ENCODE peak calls at places on chromosomes 3 and 15, in four cellular contexts. I, Q, E and P are unnamed samples.

GRCh38 chr3:72271215-72271614 is 486.3 kb upstream of the PROK2 start:
- DNase-seq in Q (no peak), E (no peak), I (no peak), P (no peak)

GRCh38 chr3:101873619-101874018 is 24.3 kb downstream of the NFKBIZ start:
- DNase-seq in Q (no peak), E (no peak), I (no peak), P (no peak)

GRCh38 chr15:70761046-70761445 is 2.3 kb downstream of the UACA start:
- DNase-seq in E (no peak), Q (no peak), I (no peak), P (no peak)

GRCh38 chr15:77019476-77020331 is 24.8 kb downstream of the PSTPIP1 start:
- DNase-seq in E (no peak), Q (no peak), I (no peak), P (no peak)

GRCh38 chr3:159266779-159267178 is 464.9 kb downstream of the MFSD1 start:
- DNase-seq in I (no peak), Q (peak; percentile 20), E (no peak), P (peak; percentile 46)

GRCh38 chr3:156216216-156216615 is 95.8 kb downstream of the KCNAB1 start:
- DNase-seq in I (no peak), Q (no peak), E (no peak), P (no peak)

GRCh38 chr15:76776480-76776879 is 128.7 kb downstream of the SCAPER start:
- DNase-seq in E (no peak), Q (no peak), I (no peak), P (no peak)

GRCh38 chr3:175222356-175222755 is 363.2 kb downstream of the NAALADL2 start:
- DNase-seq in E (no peak), Q (no peak), I (no peak), P (no peak)

GRCh38 chr15:31309893-31310606 is 16.6 kb upstream of the KLF13 start:
- DNase-seq in E (no peak), Q (no peak), I (no peak), P (no peak)

GRCh38 chr3:142993958-142994442 is 7.4 kb upstream of the U2SURP start:
- DNase-seq in I (peak; percentile 73), Q (peak; percentile 84), E (peak; percentile 68), P (peak; percentile 70)

GRCh38 chr3:62686916-62687315 is 188.3 kb downstream of the CADPS start:
- DNase-seq in Q (no peak), E (no peak), I (no peak), P (no peak)

GRCh38 chr3:63990733-63991132 is 32.6 kb downstream of the PSMD6 start:
- DNase-seq in Q (no peak), I (no peak), E (no peak), P (no peak)

GRCh38 chr3:127049390-127049789 is 66.5 kb downstream of the PLXNA1 start:
- DNase-seq in Q (no peak), E (no peak), I (no peak), P (no peak)

GRCh38 chr15:69434236-69434635 is 18.4 kb upstream of the RPLP1 start:
- DNase-seq in I (no peak), E (no peak), Q (no peak), P (no peak)

GRCh38 chr15:38411902-38412301 is 42.0 kb upstream of the FAM98B start:
- DNase-seq in Q (no peak), E (no peak), I (no peak), P (no peak)

GRCh38 chr15:41258706-41259471 is 27.8 kb downstream of the CHP1 start:
- DNase-seq in I (no peak), Q (peak; percentile 47), E (peak; percentile 26), P (no peak)

GRCh38 chr3:8983026-8983425 is 19.8 kb upstream of the RAD18 start:
- DNase-seq in E (no peak), I (no peak), Q (no peak), P (no peak)

GRCh38 chr15:79972861-79973260 is 1.9 kb upstream of the BCL2A1 start:
- DNase-seq in I (no peak), E (no peak), Q (no peak), P (no peak)

GRCh38 chr15:101167791-101168462 is 83.9 kb downstream of the CHSY1 start:
- DNase-seq in I (peak; percentile 64), E (peak; percentile 88), Q (no peak), P (no peak)

GRCh38 chr3:72334681-72335457 is 513.4 kb downstream of the SHQ1 start:
- DNase-seq in I (no peak), Q (no peak), E (no peak), P (no peak)

GRCh38 chr3:64917914-64918313 is 230.1 kb upstream of the ADAMTS9 start:
- DNase-seq in E (no peak), I (no peak), Q (no peak), P (no peak)

GRCh38 chr3:81459733-81460132 is 301.7 kb downstream of the GBE1 start:
- DNase-seq in Q (no peak), I (no peak), E (no peak), P (no peak)

GRCh38 chr15:63251701-63252100 is 25.7 kb upstream of the APH1B start:
- DNase-seq in E (no peak), I (no peak), Q (no peak), P (no peak)

GRCh38 chr15:68552344-68552743 is 26.4 kb upstream of the CORO2B start:
- DNase-seq in E (no peak), Q (no peak), I (no peak), P (no peak)